ENCODE peak calls at places on chromosomes 3 and 15, in nine cellular contexts. E, O, J, Q, L, N, K, R and D are unnamed samples.

GRCh38 chr3:111980716-111981456 is 2.1 kb downstream of the ABHD10 start:
- DNase-seq in E (no peak), O (no peak), J (no peak), Q (peak), L (no peak), N (no peak), K (no peak), R (no peak), D (no peak)

GRCh38 chr15:94002026-94002425 is 229.3 kb upstream of the MCTP2 start:
- DNase-seq in E (no peak), O (no peak), J (no peak), Q (no peak), L (no peak), N (no peak), K (no peak), R (no peak), D (no peak)

GRCh38 chr15:63505842-63506222 is 1.4 kb downstream of the USP3 start:
- DNase-seq in E (no peak), O (peak), J (no peak), Q (no peak), L (no peak), N (no peak), K (no peak), R (no peak), D (no peak)

GRCh38 chr3:16888785-16889607 is 4.2 kb downstream of the PLCL2 start:
- DNase-seq in E (no peak), O (no peak), J (no peak), Q (no peak), L (no peak), N (no peak), K (no peak), R (no peak), D (no peak)

GRCh38 chr15:93246266-93247242 is 157.5 kb upstream of the RGMA start:
- DNase-seq in E (no peak), O (no peak), J (no peak), Q (no peak), L (no peak), N (no peak), K (no peak), R (no peak), D (no peak)

GRCh38 chr15:83323296-83323711 is 38.8 kb upstream of the BNC1 start:
- DNase-seq in E (no peak), O (peak), J (no peak), Q (no peak), L (peak), N (no peak), K (no peak), R (peak), D (peak)

GRCh38 chr15:68972201-68973065 is 42.1 kb upstream of the NOX5 start:
- DNase-seq in E (no peak), O (no peak), J (no peak), Q (no peak), L (no peak), N (no peak), K (no peak), R (no peak), D (no peak)

GRCh38 chr3:4848176-4848575 is 131.1 kb upstream of the BHLHE40 start:
- DNase-seq in E (no peak), O (no peak), J (no peak), Q (no peak), L (no peak), N (no peak), K (no peak), R (no peak), D (no peak)

GRCh38 chr3:39192490-39193092 is at the start of gene XIRP1:
- DNase-seq in E (no peak), O (no peak), J (no peak), Q (no peak), L (peak), N (no peak), K (no peak), R (no peak), D (no peak)

GRCh38 chr3:126558336-126559071 is at the start of gene C3orf22:
- DNase-seq in E (peak), O (no peak), J (no peak), Q (no peak), L (no peak), N (no peak), K (peak), R (no peak), D (no peak)

GRCh38 chr3:13353936-13354542 is 66.1 kb downstream of the NUP210 start:
- DNase-seq in E (no peak), O (no peak), J (no peak), Q (peak), L (peak), N (no peak), K (no peak), R (no peak), D (no peak)

GRCh38 chr15:49830411-49830810 is 209.6 kb downstream of the DTWD1 start:
- DNase-seq in E (no peak), O (peak), J (no peak), Q (no peak), L (peak), N (no peak), K (no peak), R (no peak), D (no peak)

GRCh38 chr15:43070893-43071292 is 34.9 kb downstream of the UBR1 start:
- DNase-seq in E (no peak), O (no peak), J (no peak), Q (no peak), L (no peak), N (no peak), K (no peak), R (no peak), D (no peak)

GRCh38 chr15:48089664-48090063 is 31.1 kb upstream of the SLC24A5 start:
- DNase-seq in E (no peak), O (no peak), J (no peak), Q (no peak), L (no peak), N (no peak), K (no peak), R (no peak), D (no peak)

GRCh38 chr3:197242784-197243432 is 55.5 kb downstream of the DLG1 start:
- DNase-seq in E (no peak), O (no peak), J (no peak), Q (no peak), L (no peak), N (no peak), K (no peak), R (no peak), D (no peak)

GRCh38 chr3:158005391-158006100 is 100.7 kb downstream of the SHOX2 start:
- DNase-seq in E (no peak), O (no peak), J (no peak), Q (no peak), L (no peak), N (no peak), K (no peak), R (no peak), D (no peak)

GRCh38 chr15:88238618-88239430 is 17.7 kb downstream of the NTRK3 start:
- DNase-seq in E (no peak), O (peak), J (no peak), Q (no peak), L (peak), N (no peak), K (no peak), R (no peak), D (no peak)

GRCh38 chr15:80526556-80527340 is 122.6 kb downstream of the ARNT2 start:
- DNase-seq in E (no peak), O (peak), J (no peak), Q (no peak), L (peak), N (no peak), K (no peak), R (no peak), D (peak)

GRCh38 chr3:14228611-14229470 is 50.2 kb downstream of the LSM3 start:
- DNase-seq in E (no peak), O (no peak), J (no peak), Q (no peak), L (no peak), N (no peak), K (no peak), R (no peak), D (no peak)

GRCh38 chr15:29470794-29471193 is 201.2 kb upstream of the NSMCE3 start:
- DNase-seq in E (peak), O (no peak), J (no peak), Q (no peak), L (no peak), N (no peak), K (no peak), R (peak), D (no peak)

GRCh38 chr3:9014189-9014588 is 50.9 kb upstream of the RAD18 start:
- DNase-seq in E (no peak), O (peak), J (no peak), Q (no peak), L (peak), N (no peak), K (no peak), R (no peak), D (no peak)

GRCh38 chr3:41075958-41076357 is 123.3 kb upstream of the CTNNB1 start:
- DNase-seq in E (no peak), O (no peak), J (no peak), Q (no peak), L (no peak), N (no peak), K (no peak), R (no peak), D (no peak)

GRCh38 chr15:73704869-73705645 is 20.9 kb downstream of the CD276 start:
- DNase-seq in E (peak), O (peak), J (peak), Q (peak), L (peak), N (no peak), K (peak), R (peak), D (peak)

GRCh38 chr3:138945646-138946553 is 1.0 kb downstream of the FOXL2 start:
- DNase-seq in E (peak), O (peak), J (no peak), Q (peak), L (peak), N (no peak), K (no peak), R (peak), D (peak)

GRCh38 chr3:49668861-49669260 is 5.3 kb upstream of the APEH start:
- DNase-seq in E (no peak), O (peak), J (no peak), Q (no peak), L (peak), N (peak), K (no peak), R (peak), D (peak)

GRCh38 chr3:127535901-127536817 is 54.4 kb downstream of the TPRA1 start:
- DNase-seq in E (no peak), O (no peak), J (no peak), Q (no peak), L (no peak), N (no peak), K (peak), R (no peak), D (no peak)

GRCh38 chr3:54909236-54909635 is 18.6 kb downstream of the LRTM1 start:
- DNase-seq in E (no peak), O (no peak), J (no peak), Q (no peak), L (no peak), N (no peak), K (no peak), R (no peak), D (no peak)

GRCh38 chr3:117706037-117706436 is 996.5 kb downstream of the TUSC7 start:
- DNase-seq in E (no peak), O (peak), J (no peak), Q (no peak), L (peak), N (no peak), K (no peak), R (no peak), D (peak)

GRCh38 chr3:46285931-46286330 is 43.7 kb downstream of the CCR3 start:
- DNase-seq in E (no peak), O (no peak), J (no peak), Q (no peak), L (no peak), N (no peak), K (no peak), R (no peak), D (no peak)

GRCh38 chr15:40334941-40335795 is 5.6 kb downstream of the CCDC9B start:
- DNase-seq in E (peak), O (no peak), J (no peak), Q (peak), L (no peak), N (no peak), K (no peak), R (no peak), D (no peak)

DNA sequence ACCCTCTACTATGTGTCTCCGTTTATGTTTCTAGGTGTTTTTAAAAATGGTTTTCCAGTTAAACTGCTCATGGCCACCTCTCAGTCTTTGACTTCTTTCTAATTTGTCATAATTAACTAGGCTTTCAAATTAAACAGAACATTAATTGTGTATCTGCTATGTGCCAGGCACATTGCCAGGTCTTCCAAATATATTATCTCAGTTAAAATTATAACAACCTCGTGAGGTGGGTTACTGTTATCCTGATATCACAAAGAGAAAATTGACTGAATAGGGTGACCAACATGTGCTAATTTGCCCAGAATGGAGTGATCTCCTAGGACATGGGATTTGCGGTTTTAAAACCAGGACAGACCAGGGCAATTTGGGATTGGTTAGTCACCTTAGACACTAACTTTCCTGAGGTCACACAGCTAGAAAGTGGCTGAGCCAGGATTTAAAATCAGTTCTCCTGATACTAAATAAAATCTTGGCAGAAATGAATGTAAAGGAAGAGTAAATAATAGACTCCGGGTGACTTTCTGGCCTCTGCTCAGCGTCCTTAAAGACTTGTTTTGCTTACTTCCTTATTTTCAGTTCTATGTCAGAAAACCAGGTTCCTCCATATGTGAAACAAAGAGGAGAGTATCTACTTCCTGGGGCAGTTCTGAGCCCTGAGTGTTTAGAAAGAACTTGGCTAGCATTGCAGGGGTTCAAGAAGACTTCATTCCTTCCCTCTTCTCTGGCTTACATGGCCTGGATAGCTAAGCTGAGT is 222.5 kb upstream of the TLE3 start:
- DNase-seq in E (no peak), O (no peak), J (no peak), Q (peak), L (no peak), N (no peak), K (no peak), R (no peak), D (no peak)
- H3K4me3 ChIP-seq in E (no peak), O (no peak), J (no peak), Q (no peak), L (no peak), N (no peak), K (no peak), R (no peak), D (no peak)

GRCh38 chr3:52470920-52471319 is 15.5 kb downstream of the NISCH start:
- DNase-seq in E (no peak), O (no peak), J (no peak), Q (no peak), L (no peak), N (no peak), K (no peak), R (no peak), D (no peak)
- H3K4me3 ChIP-seq in E (no peak), O (no peak), J (no peak), Q (no peak), L (no peak), N (no peak), K (no peak), R (no peak), D (no peak)

DNA sequence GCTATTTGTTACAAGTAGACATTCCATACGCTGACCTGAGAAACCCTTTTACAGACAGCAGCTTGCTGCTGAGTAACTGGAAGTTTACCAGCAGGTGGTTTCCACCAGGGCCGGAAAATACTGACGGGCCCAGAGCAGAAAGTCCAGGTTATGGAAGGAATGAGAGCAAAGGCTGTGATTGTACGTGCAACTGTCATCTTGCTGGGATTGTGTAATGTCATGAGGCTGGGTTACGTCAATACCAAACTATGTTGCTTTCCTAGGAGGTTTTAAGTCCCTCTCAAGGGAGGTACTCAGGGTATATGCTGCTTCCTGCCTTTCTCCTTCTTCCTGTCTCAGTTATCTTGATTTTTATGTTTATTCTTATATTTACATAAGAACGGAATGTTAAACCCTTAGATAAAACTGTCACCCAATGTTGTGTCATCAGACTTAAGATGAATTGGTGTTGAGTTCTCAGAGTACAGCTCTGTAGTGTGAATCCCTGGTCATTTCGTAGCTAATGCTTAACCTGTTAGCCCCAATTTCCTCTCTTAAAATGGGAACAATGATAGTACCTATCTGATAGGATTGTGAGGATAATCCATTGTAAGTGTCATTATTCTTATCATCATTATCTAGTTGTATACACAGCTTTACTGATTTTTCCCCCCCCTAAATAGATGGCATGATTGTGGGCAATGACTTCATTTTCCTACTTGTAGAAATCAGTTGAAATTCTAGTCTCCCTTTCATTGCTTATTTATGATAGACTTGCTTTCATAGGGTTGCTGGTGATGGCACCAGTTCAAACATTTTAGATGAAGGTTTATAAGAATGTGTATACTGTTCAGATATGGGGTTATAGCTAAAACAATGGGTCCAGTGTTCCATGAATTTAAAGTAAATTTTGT is 101.4 kb downstream of the FNDC3B start:
- DNase-seq in E (peak), O (peak), J (no peak), Q (peak), L (peak), N (peak), K (no peak), R (peak), D (peak)
- H3K4me3 ChIP-seq in E (no peak), O (no peak), J (no peak), Q (no peak), L (no peak), N (peak), K (no peak), R (no peak), D (no peak)

DNA sequence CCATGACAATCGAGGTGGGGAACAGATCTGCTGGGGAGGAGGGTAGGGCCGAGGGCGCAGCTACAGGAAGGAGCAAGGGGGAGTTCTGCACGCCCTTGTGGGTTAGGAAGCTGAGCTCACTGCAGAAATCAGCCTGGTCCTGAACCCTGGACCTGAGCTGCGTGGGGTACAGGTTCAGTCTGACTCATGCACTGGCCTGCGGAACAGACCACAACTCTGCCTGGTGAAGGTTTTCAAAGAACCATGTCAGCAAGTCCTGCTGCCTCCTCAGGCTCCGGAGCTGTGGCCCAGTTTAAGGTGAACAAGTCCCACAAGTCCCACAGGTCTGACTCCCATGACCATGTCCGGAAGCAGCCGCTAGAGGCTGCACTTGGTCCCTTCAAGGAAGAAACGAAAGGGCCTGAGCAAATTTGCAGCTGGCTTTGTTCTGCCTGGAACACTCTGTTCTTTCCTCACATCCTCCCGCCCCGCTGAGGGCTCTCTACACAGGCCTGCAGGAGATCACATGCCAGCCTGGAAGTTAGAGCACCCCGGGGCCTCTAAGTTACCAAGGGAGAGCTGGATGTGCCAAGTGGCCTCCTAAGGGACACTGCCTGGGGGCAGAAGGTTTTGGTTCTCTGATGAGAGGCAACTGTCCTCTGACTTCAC is 49.3 kb upstream of the AKAP13 start:
- DNase-seq in E (peak), O (peak), J (peak), Q (peak), L (peak), N (peak), K (peak), R (peak), D (peak)
- H3K4me3 ChIP-seq in E (no peak), O (peak), J (no peak), Q (peak), L (no peak), N (no peak), K (no peak), R (no peak), D (no peak)

DNA sequence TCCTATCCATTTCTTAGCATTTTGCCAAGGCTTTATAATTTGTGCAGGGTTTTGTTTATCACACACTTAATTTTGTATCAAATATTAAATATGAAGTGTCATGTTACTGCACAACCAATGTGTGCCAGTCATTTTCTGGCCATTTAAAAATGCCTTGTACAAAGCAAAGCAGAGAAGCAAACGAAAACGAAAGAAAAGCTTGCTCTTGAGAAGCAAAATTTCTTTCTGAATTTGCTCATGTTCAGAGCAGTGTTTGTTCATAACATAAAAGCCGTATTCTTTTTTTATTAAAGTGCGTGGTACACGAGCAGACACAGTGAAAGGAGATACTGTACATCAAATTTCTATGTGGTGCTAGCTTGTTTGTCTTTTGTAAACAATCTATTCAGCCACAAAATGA is 792.6 kb downstream of the NAALADL2 start:
- DNase-seq in E (no peak), O (no peak), J (no peak), Q (no peak), L (peak), N (no peak), K (no peak), R (no peak), D (no peak)
- H3K4me3 ChIP-seq in E (no peak), O (no peak), J (peak), Q (no peak), L (peak), N (no peak), K (no peak), R (no peak), D (no peak)